ENCODE peak calls at places on chromosomes 3 and 15, in five cellular contexts. D is psoas muscle, Y is PC-9, X is body of pancreas, C is mammary epithelial cell. E is an unnamed sample.

GRCh38 chr3:179796421-179796820 is 143.6 kb downstream of the USP13 start:
- DNase-seq in D (no peak), Y (no peak), C (no peak), X (no peak), E (no peak)

GRCh38 chr3:52182203-52182602 is 15.8 kb upstream of the ALAS1 start:
- DNase-seq in Y (no peak), X (no peak), C (no peak), D (no peak), E (no peak)

GRCh38 chr3:79380581-79380980 is 387.2 kb downstream of the ROBO1 start:
- DNase-seq in D (no peak), C (no peak), X (no peak), Y (no peak), E (no peak)

GRCh38 chr3:72145506-72146380 is 360.8 kb upstream of the PROK2 start:
- DNase-seq in X (peak), C (peak), Y (no peak), D (no peak), E (no peak)

GRCh38 chr15:48577495-48577894 is 68.0 kb downstream of the FBN1 start:
- DNase-seq in X (no peak), D (no peak), C (peak), Y (no peak), E (no peak)

GRCh38 chr3:194573680-194574437 is 59.4 kb downstream of the TMEM44 start:
- DNase-seq in C (no peak), Y (peak), X (no peak), D (peak), E (peak)

GRCh38 chr3:145678401-145678800 is 482.6 kb downstream of the PLOD2 start:
- DNase-seq in D (no peak), C (peak), Y (no peak), X (no peak), E (no peak)

GRCh38 chr3:125582707-125583106 is 12.6 kb downstream of the OSBPL11 start:
- DNase-seq in D (no peak), Y (no peak), C (no peak), X (no peak), E (peak)

GRCh38 chr3:120983841-120984240 is 75.8 kb downstream of the STXBP5L start:
- DNase-seq in Y (no peak), X (no peak), C (no peak), D (no peak), E (no peak)

GRCh38 chr15:82750831-82751181 is 41.1 kb upstream of the AP3B2 start:
- DNase-seq in C (no peak), X (no peak), D (peak), Y (no peak), E (peak)

DNA sequence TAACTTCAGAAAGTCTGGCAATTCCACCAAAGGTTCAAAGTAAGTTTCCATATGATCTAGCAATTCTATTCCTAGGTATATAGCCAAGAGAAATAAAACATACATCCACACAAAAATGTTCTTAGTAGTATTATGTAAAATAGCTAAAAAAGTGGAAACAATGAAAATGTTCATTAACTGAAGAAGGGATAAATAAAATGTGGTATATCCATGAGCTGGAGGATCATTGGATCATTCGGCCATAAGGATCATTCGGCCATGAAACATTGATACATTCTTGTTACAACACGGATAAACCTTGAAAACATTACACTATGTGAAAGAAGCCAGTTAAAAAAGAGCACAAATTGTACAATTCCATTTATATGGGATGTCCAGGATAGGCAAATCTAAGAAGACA is 2.4 kb downstream of the KPNA4 start:
- DNase-seq in Y (no peak), C (no peak), X (no peak), D (no peak), E (no peak)
- H3K4me3 ChIP-seq in Y (peak), C (peak), X (no peak), D (peak), E (no peak)

GRCh38 chr15:68595260-68595564 is 16.4 kb downstream of the CORO2B start:
- DNase-seq in C (no peak), Y (no peak), X (no peak), D (peak), E (no peak)

GRCh38 chr15:68593341-68593740 is 14.5 kb downstream of the CORO2B start:
- DNase-seq in C (no peak), Y (no peak), X (no peak), D (no peak), E (no peak)

GRCh38 chr15:68594533-68595259 is 15.9 kb downstream of the CORO2B start:
- DNase-seq in D (peak), X (no peak), Y (no peak), C (no peak), E (no peak)

GRCh38 chr15:68592548-68592947 is 13.8 kb downstream of the CORO2B start:
- DNase-seq in Y (no peak), D (no peak), C (no peak), X (no peak), E (no peak)

DNA sequence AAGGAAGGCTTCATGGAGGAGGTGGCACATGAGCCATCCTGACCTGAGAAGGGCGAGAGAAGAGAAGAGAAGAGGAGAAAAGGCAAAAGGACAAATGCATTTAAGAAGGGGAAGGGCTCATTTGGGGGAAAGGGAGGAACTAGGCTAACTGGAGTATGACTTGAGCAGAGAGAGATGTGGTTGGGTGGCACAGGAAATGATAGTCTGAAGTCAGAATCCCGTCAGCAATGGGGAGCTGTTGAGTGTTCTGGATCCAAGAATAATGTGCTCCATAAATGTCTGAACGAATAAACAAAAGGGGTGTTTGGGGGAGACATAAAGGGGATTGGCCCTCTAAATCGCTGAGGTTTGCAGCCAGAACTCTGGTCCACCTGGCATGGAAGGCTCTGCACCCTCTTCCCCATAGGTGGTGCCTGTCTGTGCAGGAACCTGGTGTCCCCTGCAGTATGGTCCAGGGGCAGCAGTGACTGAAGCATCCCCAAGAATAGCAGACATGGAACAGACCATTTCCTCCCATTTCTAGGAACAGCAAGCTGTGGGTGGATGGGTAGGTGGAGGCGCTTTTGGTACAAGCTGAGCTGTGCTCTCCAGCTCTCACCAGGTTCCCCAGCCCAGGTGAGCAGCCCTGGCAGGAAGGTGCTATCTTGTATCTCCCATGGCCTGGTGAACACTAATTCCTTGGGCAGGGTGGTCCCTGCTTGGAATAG is 15.2 kb downstream of the CORO2B start:
- DNase-seq in C (no peak), D (no peak), Y (no peak), X (no peak), E (no peak)
- H3K27ac ChIP-seq in C (no peak), D (no peak), Y (no peak), X (no peak), E (no peak)

DNA sequence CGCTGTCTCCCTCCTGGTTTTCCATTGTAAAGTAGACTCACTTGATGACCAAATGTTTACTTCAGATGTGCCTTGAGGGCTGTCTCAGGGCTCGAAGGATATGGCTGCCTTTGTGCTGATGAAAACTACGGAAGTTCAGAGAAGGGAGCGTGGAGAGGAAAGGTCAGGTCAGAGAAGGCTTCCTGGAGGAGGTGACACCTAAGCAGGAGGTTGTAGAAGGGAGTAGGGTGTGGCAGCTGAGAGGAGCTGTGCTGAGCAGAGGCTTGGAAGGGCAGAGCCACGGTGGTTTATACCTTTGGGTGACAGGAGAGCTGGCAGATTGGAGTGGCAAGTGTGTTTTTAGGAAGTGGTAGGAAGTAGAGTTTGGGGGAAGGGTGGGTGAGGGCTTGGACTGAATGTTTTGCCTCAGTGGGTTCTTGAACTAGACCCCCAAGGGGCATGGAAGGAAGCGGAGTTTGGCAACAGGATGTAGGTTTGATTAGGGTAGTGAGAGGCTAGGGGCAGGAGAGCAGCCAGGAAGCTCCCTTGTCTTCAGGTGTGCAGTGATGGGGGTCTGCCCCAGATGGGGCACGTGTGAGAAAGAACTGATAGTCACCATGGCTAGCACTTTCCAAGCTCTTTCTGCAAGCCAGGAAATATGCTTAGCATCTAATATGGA is 4.5 kb downstream of the ZSCAN2 start:
- DNase-seq in Y (no peak), C (no peak), X (no peak), D (no peak), E (no peak)
- H3K4me3 ChIP-seq in Y (no peak), C (no peak), X (no peak), D (no peak), E (no peak)

DNA sequence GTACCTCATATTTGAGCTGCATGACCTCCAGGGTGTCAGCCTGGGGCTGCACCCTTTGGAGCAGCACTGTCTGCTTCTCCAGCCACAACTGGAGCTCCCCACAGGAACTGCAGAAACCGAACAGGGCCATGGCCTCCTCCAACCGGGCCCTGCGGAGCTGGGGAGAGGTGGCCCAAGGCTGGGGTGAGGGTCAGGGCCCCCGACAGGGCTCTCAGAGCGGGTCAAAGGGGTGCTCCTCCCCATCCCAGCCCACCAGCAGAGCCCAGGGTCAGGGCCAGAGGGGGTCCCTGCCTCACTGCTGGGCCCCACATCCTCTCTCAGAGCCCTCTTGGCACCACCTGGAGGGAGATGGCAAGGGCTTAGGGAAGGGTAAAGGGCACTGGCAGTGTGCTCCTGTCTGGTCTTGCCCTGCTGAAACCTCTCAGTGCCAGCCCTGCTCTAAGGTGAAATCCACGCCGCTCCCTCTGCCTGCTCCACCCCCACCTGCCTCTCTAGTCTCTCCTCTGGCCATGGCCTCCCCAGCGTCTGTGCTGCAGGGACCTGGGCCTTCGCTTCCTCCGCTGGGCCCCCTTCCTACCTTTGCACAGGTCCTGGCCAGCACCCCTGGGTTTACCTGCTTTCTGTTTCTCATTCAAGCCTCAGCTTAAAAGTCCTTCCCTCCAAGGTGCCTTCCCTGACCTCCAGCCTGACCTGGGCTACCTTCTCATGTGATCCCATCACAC is 13.5 kb downstream of the SPTBN5 start:
- DNase-seq in Y (no peak), C (no peak), X (no peak), D (no peak), E (no peak)
- H3K27ac ChIP-seq in Y (no peak), C (no peak), X (no peak), D (no peak), E (no peak)

GRCh38 chr3:155854147-155854940 is at the start of gene SLC33A1:
- DNase-seq in D (peak), X (peak), C (peak), Y (peak), E (peak)

GRCh38 chr3:155861476-155862183 is 7.4 kb upstream of the SLC33A1 start:
- DNase-seq in X (no peak), D (no peak), C (no peak), Y (no peak), E (no peak)

DNA sequence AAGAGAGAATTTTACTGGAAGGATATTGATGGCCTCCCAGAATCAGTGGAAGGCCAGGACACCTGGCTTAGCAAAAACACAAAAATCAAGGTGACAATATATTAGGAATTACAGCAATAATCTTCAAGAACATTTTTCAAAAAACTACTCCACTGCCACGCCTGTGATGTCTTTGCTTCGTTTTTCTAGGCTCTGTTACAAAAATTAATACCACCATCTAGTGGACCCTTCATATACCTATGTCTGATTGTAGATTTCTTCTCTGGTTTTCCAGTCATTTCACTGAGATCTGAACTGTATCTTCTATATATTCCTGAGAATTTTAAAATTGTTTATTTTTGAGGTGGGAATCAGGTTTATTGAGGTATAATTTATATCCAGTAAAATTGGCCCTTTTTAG is 5.6 kb upstream of the SLC33A1 start:
- DNase-seq in Y (no peak), X (no peak), D (no peak), C (no peak), E (peak)
- H3K4me3 ChIP-seq in Y (no peak), X (no peak), D (no peak), C (no peak), E (no peak)

DNA sequence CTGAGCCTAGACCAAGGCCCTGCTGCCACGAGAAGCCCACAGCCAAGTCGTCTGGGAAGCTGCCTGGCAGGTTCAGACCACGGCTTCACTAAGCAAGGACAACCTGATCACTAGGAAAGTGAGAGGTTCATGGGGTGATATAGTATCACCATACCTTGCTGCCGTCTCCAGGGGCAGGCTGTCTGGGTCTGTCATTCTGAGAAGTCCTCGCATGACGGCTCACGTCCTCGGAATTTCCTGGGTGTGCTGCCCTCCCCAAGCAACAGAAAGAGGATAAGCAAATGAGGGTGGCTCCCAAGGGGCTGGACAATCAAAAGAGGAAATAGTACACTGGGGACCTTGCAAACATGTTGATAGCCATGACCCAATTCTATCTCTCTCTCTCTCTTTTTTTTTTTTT is 207.4 kb upstream of the IGF1R start:
- DNase-seq in X (no peak), Y (peak), D (no peak), C (no peak), E (no peak)
- H3K27ac ChIP-seq in X (no peak), Y (no peak), D (no peak), C (no peak), E (no peak)

GRCh38 chr3:39146611-39147373 is 6.6 kb downstream of the CSRNP1 start:
- DNase-seq in X (peak), D (peak), C (peak), Y (peak), E (peak)

GRCh38 chr3:39147711-39148115 is 5.7 kb downstream of the CSRNP1 start:
- DNase-seq in D (peak), C (no peak), Y (peak), X (no peak), E (peak)

GRCh38 chr3:39144748-39145380 is 8.5 kb downstream of the CSRNP1 start:
- DNase-seq in C (no peak), D (no peak), Y (no peak), X (no peak), E (no peak)

GRCh38 chr3:39147374-39147709 is 6.0 kb downstream of the CSRNP1 start:
- DNase-seq in X (no peak), C (no peak), D (no peak), Y (no peak), E (no peak)

GRCh38 chr3:39146083-39146501 is 7.3 kb downstream of the CSRNP1 start:
- DNase-seq in C (no peak), D (no peak), X (no peak), Y (no peak), E (no peak)
- H3K4me3 ChIP-seq in C (no peak), D (no peak), X (no peak), Y (no peak), E (no peak)